ENCODE peak calls at places on chromosomes 12 and 14, in five cellular contexts. X is stimulated activated naive CD8-positive, alpha-beta T cell treated with anti-CD3 and anti-CD28 coated beads, Interleukin-15, amount 100 ng/mL, for 72 hours; J is NCI-H82; G is GDM1; T is globus pallidus. B is an unnamed sample.

GRCh38 chr12:58206876-58207275 is 265.5 kb downstream of the ATP23 start:
- DNase-seq in J (peak), G (no peak), X (no peak), T (no peak), B (no peak)

GRCh38 chr14:83342590-83342989 is 1808.9 kb upstream of the SEL1L start:
- DNase-seq in J (no peak), T (no peak), X (no peak), G (no peak), B (no peak)

GRCh38 chr14:20791199-20791996 is 10.3 kb downstream of the RNASE6 start:
- DNase-seq in J (no peak), T (no peak), G (no peak), X (no peak), B (no peak)

GRCh38 chr12:29220632-29221336 is 71.7 kb downstream of the FAR2 start:
- DNase-seq in X (no peak), T (no peak), J (no peak), G (no peak), B (no peak)

GRCh38 chr14:45893127-45893526 is 640.1 kb upstream of the MIS18BP1 start:
- DNase-seq in T (no peak), G (no peak), J (no peak), X (no peak), B (no peak)

GRCh38 chr12:127280393-127281275 is 986.3 kb upstream of the TMEM132C start:
- DNase-seq in X (peak), G (no peak), J (peak), T (peak), B (peak)

GRCh38 chr12:111298583-111299436 is 70.1 kb downstream of the PHETA1 start:
- DNase-seq in G (no peak), X (peak), T (peak), J (peak), B (no peak)

GRCh38 chr12:24709201-24709600 is 239.7 kb downstream of the BCAT1 start:
- DNase-seq in X (no peak), T (no peak), J (no peak), G (no peak), B (no peak)

GRCh38 chr12:105978276-105978675 is 160.5 kb downstream of the NUAK1 start:
- DNase-seq in X (no peak), T (no peak), J (peak), G (no peak), B (no peak)

GRCh38 chr12:55607821-55608602 is 28.7 kb upstream of the OR10P1 start:
- DNase-seq in G (no peak), J (no peak), X (no peak), T (no peak), B (no peak)

GRCh38 chr14:36502558-36503508 is 17.2 kb downstream of the NKX2-1 start:
- DNase-seq in T (no peak), G (no peak), J (no peak), X (no peak), B (no peak)

GRCh38 chr12:55720071-55720564 is at the start of gene RDH5:
- DNase-seq in X (no peak), J (peak), G (no peak), T (no peak), B (no peak)

GRCh38 chr12:109871678-109872314 is 8.5 kb downstream of the GLTP start:
- DNase-seq in J (no peak), G (no peak), T (no peak), X (no peak), B (no peak)

GRCh38 chr14:100778951-100779690 is 46.8 kb upstream of the MEG3 start:
- DNase-seq in J (no peak), T (no peak), X (no peak), G (no peak), B (no peak)

GRCh38 chr12:22255097-22255496 is 79.4 kb downstream of the ST8SIA1 start:
- DNase-seq in T (peak), X (no peak), J (no peak), G (no peak), B (no peak)

GRCh38 chr14:59215757-59216156 is 27.3 kb downstream of the DAAM1 start:
- DNase-seq in T (no peak), J (no peak), X (no peak), G (no peak), B (no peak)

GRCh38 chr14:59439256-59440015 is 25.7 kb downstream of the GPR135 start:
- DNase-seq in T (no peak), J (no peak), X (no peak), G (no peak), B (no peak)

GRCh38 chr14:50795127-50795526 is 35.8 kb downstream of the NIN start:
- DNase-seq in T (no peak), G (no peak), J (peak), X (no peak), B (no peak)

GRCh38 chr12:23906329-23906728 is 43.1 kb downstream of the SOX5 start:
- DNase-seq in G (no peak), T (peak), J (no peak), X (no peak), B (no peak)

GRCh38 chr14:57085043-57085442 is 183.7 kb downstream of the EXOC5 start:
- DNase-seq in X (no peak), T (no peak), G (no peak), J (no peak), B (no peak)

GRCh38 chr14:68566075-68566474 is 226.8 kb downstream of the ZFP36L1 start:
- DNase-seq in X (no peak), T (no peak), G (no peak), J (no peak), B (no peak)

GRCh38 chr14:34113991-34114390 is 163.1 kb upstream of the EGLN3 start:
- DNase-seq in T (no peak), G (no peak), X (no peak), J (no peak), B (no peak)

GRCh38 chr12:85626031-85626781 is 210.0 kb downstream of the RASSF9 start:
- DNase-seq in T (no peak), G (no peak), X (no peak), J (no peak), B (no peak)

GRCh38 chr14:72783741-72784140 is 110.2 kb downstream of the DPF3 start:
- DNase-seq in X (no peak), G (no peak), J (no peak), T (no peak), B (no peak)

GRCh38 chr12:66529934-66530333 is 148.9 kb downstream of the GRIP1 start:
- DNase-seq in G (no peak), X (no peak), T (no peak), J (no peak), B (no peak)

GRCh38 chr12:99529966-99530365 is 117.6 kb upstream of the GARIN6 start:
- DNase-seq in G (no peak), J (no peak), T (no peak), X (no peak), B (no peak)

GRCh38 chr12:107844312-107844921 is 69.9 kb downstream of the ASCL4 start:
- DNase-seq in T (no peak), X (no peak), G (no peak), J (no peak), B (no peak)

GRCh38 chr12:89679631-89680030 is 29.0 kb downstream of the ATP2B1 start:
- DNase-seq in J (no peak), T (no peak), G (no peak), X (no peak), B (no peak)